ENCODE peak calls at places on chromosomes 1 and 21, in nine cellular contexts. P, O, T, E, W, L, A, N and F are unnamed samples.

GRCh38 chr1:25107643-25108010 is 124.7 kb downstream of the SYF2 start:
- DNase-seq in P (no peak), O (no peak), T (no peak), E (no peak), W (no peak), L (no peak), A (no peak), N (no peak), F (no peak)

GRCh38 chr1:112704908-112705627 is 1.9 kb downstream of the RHOC start:
- DNase-seq in P (peak), O (peak), T (no peak), E (peak), W (peak), L (peak), A (peak), N (peak), F (peak)

GRCh38 chr1:18734001-18734400 is 103.4 kb downstream of the PAX7 start:
- DNase-seq in P (no peak), O (no peak), T (no peak), E (no peak), W (no peak), L (peak), A (no peak), N (no peak), F (no peak)

GRCh38 chr1:26378088-26378878 is 5.7 kb upstream of the ZNF683 start:
- DNase-seq in P (peak), O (no peak), T (peak), E (no peak), W (no peak), L (no peak), A (no peak), N (no peak), F (no peak)

GRCh38 chr21:45551816-45552695 is 9.8 kb upstream of the SLC19A1 start:
- DNase-seq in P (no peak), O (no peak), T (no peak), E (no peak), W (peak), L (peak), A (no peak), N (no peak), F (no peak)

GRCh38 chr1:3763351-3764125 is 9.0 kb upstream of the SMIM1 start:
- DNase-seq in P (no peak), O (no peak), T (no peak), E (no peak), W (peak), L (no peak), A (no peak), N (no peak), F (no peak)

GRCh38 chr1:82065917-82066316 is 265.2 kb downstream of the ADGRL2 start:
- DNase-seq in P (no peak), O (no peak), T (no peak), E (no peak), W (peak), L (no peak), A (no peak), N (no peak), F (no peak)

GRCh38 chr1:30744060-30744756 is 13.4 kb downstream of the LAPTM5 start:
- DNase-seq in P (peak), O (no peak), T (no peak), E (no peak), W (no peak), L (no peak), A (no peak), N (no peak), F (no peak)

GRCh38 chr1:117654485-117655219 is 48.8 kb downstream of the TENT5C start:
- DNase-seq in P (peak), O (peak), T (no peak), E (no peak), W (no peak), L (no peak), A (no peak), N (no peak), F (no peak)